ENCODE peak calls at places on chromosomes 5 and 9, in eight cellular contexts. H, S, D, K, M, L, I and B are unnamed samples.
A peak's percentile ranks its signal among the peaks of the same experiment; 100 is the strongest.

GRCh38 chr9:121048618-121049017 is 1.5 kb downstream of the C5 start:
- DNase-seq in I (no peak), H (no peak), D (no peak), L (no peak), S (no peak), K (no peak), M (no peak), B (no peak)

GRCh38 chr9:95857122-95857521 is 18.4 kb upstream of the ERCC6L2 start:
- DNase-seq in M (no peak), S (peak; percentile 81), K (peak; percentile 8), D (no peak), L (peak; percentile 0), I (no peak), H (no peak), B (no peak)

GRCh38 chr9:94865599-94866456 is 139.3 kb downstream of the AOPEP start:
- DNase-seq in H (peak; percentile 38), K (no peak), I (no peak), S (peak; percentile 62), L (no peak), M (no peak), D (peak; percentile 74), B (no peak)

GRCh38 chr5:38827525-38827924 is 18.3 kb upstream of the OSMR start:
- DNase-seq in D (no peak), H (no peak), S (peak; percentile 93), K (no peak), L (no peak), I (no peak), M (no peak), B (no peak)

GRCh38 chr5:45862763-45863162 is 166.6 kb upstream of the HCN1 start:
- DNase-seq in L (no peak), D (no peak), S (no peak), I (no peak), K (no peak), H (no peak), M (no peak), B (no peak)

GRCh38 chr9:115595951-115596742 is 478.2 kb upstream of the TNC start:
- DNase-seq in M (no peak), I (no peak), D (no peak), S (peak; percentile 86), H (no peak), L (no peak), K (no peak), B (peak; percentile 74)

GRCh38 chr9:110125207-110125751 is 82.7 kb downstream of the C9orf152 start:
- DNase-seq in L (no peak), I (no peak), H (peak; percentile 90), D (peak; percentile 98), M (no peak), S (peak; percentile 99), K (no peak), B (peak; percentile 93)

GRCh38 chr9:88976888-88977257 is 14.4 kb upstream of the S1PR3 start:
- DNase-seq in S (no peak), L (no peak), D (no peak), H (no peak), I (no peak), M (no peak), K (no peak), B (no peak)

GRCh38 chr9:137383453-137384115 is 39.4 kb downstream of the EXD3 start:
- DNase-seq in D (no peak), L (no peak), K (peak; percentile 84), H (no peak), I (no peak), M (no peak), S (no peak), B (peak; percentile 48)

GRCh38 chr9:111023090-111023489 is 15.2 kb downstream of the LPAR1 start:
- DNase-seq in H (no peak), I (no peak), D (no peak), S (no peak), K (no peak), M (no peak), L (no peak), B (no peak)

GRCh38 chr5:77369566-77369965 is 122.5 kb downstream of the WDR41 start:
- DNase-seq in H (no peak), D (no peak), L (no peak), K (no peak), I (no peak), S (no peak), M (no peak), B (no peak)

GRCh38 chr9:137945581-137945980 is 68.0 kb downstream of the CACNA1B start:
- DNase-seq in S (peak; percentile 6), I (no peak), H (no peak), M (no peak), K (no peak), D (no peak), L (no peak), B (no peak)

GRCh38 chr9:114371986-114372917 is 15.5 kb downstream of the AKNA start:
- DNase-seq in I (no peak), D (no peak), K (no peak), L (peak; percentile 60), S (peak; percentile 33), M (peak; percentile 61), H (no peak), B (no peak)

GRCh38 chr9:90966475-90967150 is 165.0 kb downstream of the SYK start:
- DNase-seq in K (no peak), L (no peak), D (no peak), S (peak; percentile 36), H (no peak), M (no peak), I (no peak), B (no peak)

GRCh38 chr5:946720-947625 is 54.3 kb downstream of the TRIP13 start:
- DNase-seq in M (no peak), D (no peak), S (no peak), L (no peak), K (no peak), I (no peak), H (no peak), B (no peak)

GRCh38 chr5:98144710-98145109 is 628.8 kb upstream of the RGMB start:
- DNase-seq in M (no peak), L (no peak), S (no peak), I (no peak), K (no peak), D (no peak), H (no peak), B (no peak)

GRCh38 chr5:91977599-91977998 is 594.5 kb upstream of the ARRDC3 start:
- DNase-seq in D (no peak), M (no peak), K (no peak), I (no peak), S (no peak), H (no peak), L (no peak), B (no peak)

GRCh38 chr9:72465602-72466001 is 55.8 kb upstream of the TMC1 start:
- DNase-seq in L (no peak), D (no peak), K (no peak), M (no peak), I (no peak), S (peak; percentile 64), H (no peak), B (no peak)

GRCh38 chr5:34626036-34626435 is 30.1 kb upstream of the RAI14 start:
- DNase-seq in H (no peak), S (peak; percentile 97), M (no peak), I (no peak), L (no peak), D (no peak), K (no peak), B (no peak)

GRCh38 chr5:179803651-179804598 is 2.7 kb downstream of the MGAT4B start:
- DNase-seq in M (peak; percentile 79), S (peak; percentile 35), L (no peak), I (no peak), K (peak; percentile 76), H (no peak), D (no peak), B (no peak)

GRCh38 chr9:95757026-95757425 is 118.5 kb upstream of the ERCC6L2 start:
- DNase-seq in I (no peak), D (no peak), S (peak; percentile 31), K (no peak), L (no peak), M (no peak), H (no peak), B (no peak)

GRCh38 chr5:111776903-111777302 is 19.9 kb upstream of the NREP start:
- DNase-seq in D (no peak), M (peak; percentile 84), L (no peak), H (no peak), K (no peak), I (no peak), S (no peak), B (no peak)

GRCh38 chr5:131589510-131590348 is 45.3 kb downstream of the RAPGEF6 start:
- DNase-seq in D (no peak), I (no peak), M (peak; percentile 46), S (peak; percentile 80), L (peak; percentile 67), K (peak; percentile 9), H (peak; percentile 25), B (no peak)

GRCh38 chr5:111495159-111495558 is 17.2 kb downstream of the STARD4 start:
- DNase-seq in H (no peak), D (no peak), M (no peak), L (no peak), S (no peak), I (no peak), K (no peak), B (no peak)

GRCh38 chr5:118919016-118919415 is 69.3 kb downstream of the DTWD2 start:
- DNase-seq in S (peak; percentile 44), I (no peak), D (no peak), H (no peak), K (no peak), L (no peak), M (no peak), B (no peak)

GRCh38 chr5:54601393-54601792 is 83.8 kb downstream of the SNX18 start:
- DNase-seq in I (no peak), S (no peak), K (no peak), D (no peak), M (no peak), L (no peak), H (no peak), B (no peak)

GRCh38 chr9:113566011-113566711 is 102.6 kb downstream of the RGS3 start:
- DNase-seq in H (no peak), M (no peak), I (no peak), K (no peak), L (no peak), S (no peak), D (peak; percentile 68), B (peak; percentile 42)

GRCh38 chr9:110114888-110115259 is 93.1 kb downstream of the C9orf152 start:
- DNase-seq in M (no peak), K (no peak), H (peak; percentile 52), I (no peak), L (no peak), D (no peak), S (peak; percentile 89), B (no peak)

GRCh38 chr9:130857864-130858730 is 23.0 kb downstream of the ABL1 start:
- DNase-seq in I (no peak), K (no peak), M (no peak), D (peak; percentile 93), L (no peak), S (peak; percentile 90), H (peak; percentile 72), B (peak; percentile 82)

GRCh38 chr9:90001756-90002155 is 396.9 kb downstream of the GADD45G start:
- DNase-seq in K (no peak), I (no peak), D (no peak), H (no peak), M (no peak), S (no peak), L (no peak), B (no peak)

GRCh38 chr5:89445106-89445745 is 562.2 kb upstream of the MEF2C start:
- DNase-seq in D (no peak), I (no peak), L (peak; percentile 55), H (no peak), M (no peak), S (no peak), K (no peak), B (no peak)

GRCh38 chr5:83972909-83973308 is 252.3 kb upstream of the HAPLN1 start:
- DNase-seq in H (no peak), M (no peak), L (no peak), D (no peak), I (no peak), K (no peak), S (no peak), B (no peak)

GRCh38 chr9:94945191-94946144 is 219.0 kb downstream of the AOPEP start:
- DNase-seq in K (no peak), S (peak; percentile 92), M (no peak), H (peak; percentile 70), I (no peak), L (no peak), D (peak; percentile 78), B (peak; percentile 70)